ENCODE peak calls at places on chromosomes 4 and X, in seven cellular contexts. A, G, M, W, H, U and X are unnamed samples.

GRCh38 chr4:40058854-40059253 is 2.2 kb downstream of the N4BP2 start:
- DNase-seq in A (no peak), G (no peak), M (no peak), W (no peak), H (no peak), U (no peak), X (peak)

GRCh38 chrX:80808160-80808735 is 1.4 kb downstream of the BRWD3 start:
- DNase-seq in A (peak), G (peak), M (no peak), W (peak), H (peak), U (peak), X (peak)

GRCh38 chrX:143634701-143635442 is 1.0 kb downstream of the SLITRK4 start:
- DNase-seq in A (no peak), G (no peak), M (no peak), W (no peak), H (no peak), U (no peak), X (no peak)

GRCh38 chr4:172985552-172985951 is 183.1 kb upstream of the GALNT7 start:
- DNase-seq in A (no peak), G (no peak), M (no peak), W (no peak), H (no peak), U (no peak), X (no peak)

GRCh38 chr4:70182517-70183167 is 12.9 kb upstream of the ODAM start:
- DNase-seq in A (no peak), G (no peak), M (no peak), W (no peak), H (no peak), U (no peak), X (no peak)

GRCh38 chrX:47579537-47579936 is 2.7 kb upstream of the TIMP1 start:
- DNase-seq in A (no peak), G (peak), M (no peak), W (no peak), H (no peak), U (peak), X (no peak)

GRCh38 chr4:184506527-184507121 is 32.3 kb upstream of the IRF2 start:
- DNase-seq in A (no peak), G (peak), M (no peak), W (no peak), H (no peak), U (peak), X (peak)

GRCh38 chr4:7769936-7770674 is 169.6 kb downstream of the AFAP1 start:
- DNase-seq in A (no peak), G (no peak), M (peak), W (no peak), H (no peak), U (peak), X (peak)

GRCh38 chr4:2417765-2418651 is at the start of gene ZFYVE28:
- DNase-seq in A (no peak), G (no peak), M (no peak), W (no peak), H (no peak), U (peak), X (peak)

GRCh38 chrX:47093248-47093647 is 15.0 kb downstream of the RGN start:
- DNase-seq in A (no peak), G (no peak), M (no peak), W (no peak), H (no peak), U (peak), X (peak)

GRCh38 chr4:83561381-83561780 is 25.5 kb downstream of the GPAT3 start:
- DNase-seq in A (no peak), G (no peak), M (no peak), W (no peak), H (no peak), U (peak), X (no peak)

GRCh38 chrX:95764972-95765451 is 919.6 kb upstream of the DIAPH2 start:
- DNase-seq in A (no peak), G (no peak), M (no peak), W (no peak), H (no peak), U (peak), X (peak)

GRCh38 chr4:120692964-120693363 is 229.6 kb downstream of the PRDM5 start:
- DNase-seq in A (no peak), G (no peak), M (no peak), W (no peak), H (no peak), U (peak), X (no peak)

GRCh38 chrX:86171366-86171765 is 23.1 kb downstream of the DACH2 start:
- DNase-seq in A (no peak), G (no peak), M (no peak), W (no peak), H (no peak), U (peak), X (peak)

GRCh38 chr4:705278-706082 is at the start of gene PCGF3:
- DNase-seq in A (peak), G (peak), M (peak), W (peak), H (peak), U (peak), X (peak)

GRCh38 chrX:120549483-120550452 is 11.0 kb downstream of the CUL4B start:
- DNase-seq in A (no peak), G (no peak), M (no peak), W (no peak), H (no peak), U (peak), X (peak)

GRCh38 chr4:89509708-89510269 is 202.2 kb upstream of the GPRIN3 start:
- DNase-seq in A (no peak), G (peak), M (no peak), W (no peak), H (no peak), U (peak), X (no peak)